ENCODE peak calls at places on chromosomes 13 and 19, in five cellular contexts. D is HepG2, S is HCT116, M is H1, P is K562. X is an unnamed sample.

GRCh38 chr19:29934781-29935180 is 7.3 kb upstream of the URI1 start:
- DNase-seq in D (no peak), P (no peak), M (no peak), S (no peak), X (no peak)

GRCh38 chr19:48878219-48879024 is 6.2 kb downstream of the PPP1R15A start:
- DNase-seq in P (peak), M (no peak), D (no peak), S (no peak), X (no peak)

GRCh38 chr19:1533510-1534150 is 9.8 kb downstream of the PLK5 start:
- DNase-seq in S (no peak), D (no peak), P (no peak), M (no peak), X (no peak)

GRCh38 chr13:43665388-43665787 is 121.4 kb downstream of the ENOX1 start:
- DNase-seq in S (no peak), P (no peak), D (no peak), M (no peak), X (no peak)

GRCh38 chr13:95145587-95145986 is 155.7 kb downstream of the ABCC4 start:
- DNase-seq in M (no peak), D (no peak), S (no peak), P (no peak), X (no peak)

GRCh38 chr19:55615553-55616394 is 8.6 kb downstream of the ZNF784 start:
- DNase-seq in D (no peak), M (no peak), S (no peak), P (no peak), X (no peak)

GRCh38 chr19:54937926-54938325 is 9.4 kb downstream of the NLRP7 start:
- DNase-seq in M (no peak), D (no peak), S (no peak), P (no peak), X (peak)

GRCh38 chr13:72648513-72649065 is 78.8 kb downstream of the MZT1 start:
- DNase-seq in D (no peak), S (peak), P (no peak), M (no peak), X (no peak)

GRCh38 chr13:111513766-111514611 is 193.5 kb downstream of the TEX29 start:
- DNase-seq in M (no peak), P (no peak), D (no peak), S (no peak), X (no peak)

GRCh38 chr19:3107658-3108057 is 13.5 kb downstream of the GNA11 start:
- DNase-seq in S (no peak), M (no peak), D (no peak), P (no peak), X (no peak)

GRCh38 chr19:45396389-45397260 is 8.2 kb downstream of the PPP1R13L start:
- DNase-seq in D (no peak), S (no peak), P (no peak), M (no peak), X (no peak)

GRCh38 chr13:53605306-53605705 is 576.7 kb downstream of the OLFM4 start:
- DNase-seq in P (no peak), S (no peak), D (no peak), M (no peak), X (no peak)

GRCh38 chr19:31301306-31301980 is 47.8 kb downstream of the TSHZ3 start:
- DNase-seq in P (no peak), S (no peak), D (no peak), M (no peak), X (no peak)

GRCh38 chr19:13964776-13965175 is 12.5 kb downstream of the DCAF15 start:
- DNase-seq in D (no peak), P (no peak), S (no peak), M (no peak), X (no peak)

GRCh38 chr13:114101831-114102520 is 30.4 kb downstream of the RASA3 start:
- DNase-seq in D (no peak), P (no peak), S (no peak), M (no peak), X (no peak)

GRCh38 chr19:2083174-2083854 is 12.8 kb downstream of the MOB3A start:
- DNase-seq in S (no peak), M (no peak), P (no peak), D (no peak), X (no peak)

GRCh38 chr19:42255766-42256750 is 1.1 kb upstream of the ERF start:
- DNase-seq in S (no peak), P (no peak), D (no peak), M (no peak), X (no peak)

GRCh38 chr13:98435356-98435755 is 141.6 kb downstream of the STK24 start:
- DNase-seq in D (no peak), S (no peak), P (no peak), M (no peak), X (no peak)

GRCh38 chr13:78022164-78022877 is 103.7 kb upstream of the EDNRB start:
- DNase-seq in S (no peak), P (no peak), D (no peak), M (no peak), X (peak)

GRCh38 chr13:21684576-21684975 is 13.7 kb downstream of the FGF9 start:
- DNase-seq in S (no peak), P (no peak), D (no peak), M (no peak), X (no peak)

DNA sequence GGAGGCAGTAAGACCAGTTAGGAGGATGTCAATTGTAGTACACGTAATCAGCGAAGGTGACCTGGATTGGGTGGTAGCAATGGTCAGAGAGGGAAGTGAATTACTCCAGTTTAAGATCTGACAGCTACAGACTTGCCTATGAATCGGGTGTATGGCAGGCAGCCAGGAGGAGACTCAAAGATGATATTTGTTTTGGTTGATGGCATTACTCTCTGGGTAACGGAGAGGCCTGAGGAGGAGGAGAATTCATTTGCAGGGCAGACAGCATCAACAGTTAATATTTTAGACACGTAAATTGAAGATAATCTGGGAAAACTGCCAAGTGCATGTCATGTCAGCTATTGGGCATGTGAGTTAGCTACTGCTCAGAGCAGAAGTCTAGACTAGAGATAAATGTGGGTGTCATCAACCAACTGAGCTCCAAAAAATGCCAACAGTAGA is 109.2 kb downstream of the SGCG start:
- DNase-seq in D (no peak), M (no peak), S (no peak), P (no peak), X (no peak)
- TF ChIP-seq SIN3A in D (no peak), M (no peak), S (no peak), P (no peak), X (no peak)

DNA sequence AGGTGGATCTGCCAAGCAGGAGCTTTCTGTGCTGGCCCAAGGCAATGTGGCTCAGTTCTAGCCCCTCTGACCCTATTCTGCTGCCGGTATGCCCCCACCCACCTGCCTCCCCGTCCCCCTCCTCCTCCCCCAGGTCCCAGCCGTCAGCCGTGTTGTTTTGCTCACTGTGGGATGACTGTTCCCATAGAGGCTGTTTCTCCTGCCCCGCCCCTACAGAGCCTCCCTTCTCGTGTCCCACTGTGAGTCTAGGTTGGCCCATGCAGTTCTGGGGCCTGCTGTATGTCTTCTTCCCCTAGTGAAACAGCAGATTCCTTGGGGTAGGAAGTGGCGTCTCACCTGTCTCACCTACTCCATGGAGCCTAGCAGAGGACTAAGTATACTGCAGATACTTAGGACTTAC is 48.8 kb downstream of the ATP11A start:
- DNase-seq in S (no peak), D (no peak), P (no peak), M (no peak), X (no peak)
- TF ChIP-seq SP1 in S (no peak), D (no peak), P (no peak), M (no peak), X (no peak)

DNA sequence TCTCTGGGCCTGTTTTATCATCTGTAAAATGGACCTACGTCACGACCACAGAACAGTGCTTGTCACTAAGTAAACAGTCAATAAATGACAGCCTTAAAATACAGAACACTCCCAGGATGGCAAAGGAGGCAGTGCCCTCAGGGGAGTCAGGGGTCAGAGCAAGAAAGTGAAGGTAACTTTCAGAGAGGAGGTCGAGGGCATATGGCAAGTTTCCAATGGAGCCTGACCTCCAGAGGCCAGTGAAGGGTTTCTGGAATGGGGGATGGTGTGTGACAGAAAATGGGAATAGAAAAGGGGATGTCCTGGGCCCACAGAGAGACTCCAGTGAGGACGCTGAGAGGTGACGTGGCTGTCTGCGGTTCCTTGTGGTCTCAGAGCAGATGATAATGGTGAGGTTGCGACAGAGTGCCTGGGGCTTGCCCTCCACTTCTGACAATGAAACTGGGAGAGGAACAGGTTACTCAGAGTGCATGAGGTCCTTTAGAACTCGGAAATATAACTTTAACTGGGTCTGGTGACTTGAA is 91.8 kb downstream of the UBL3 start:
- DNase-seq in M (no peak), P (peak), D (peak), S (no peak), X (peak)
- TF ChIP-seq SIN3A in M (no peak), P (no peak), D (no peak), S (no peak), X (no peak)

GRCh38 chr19:47071731-47072130 is 23.3 kb upstream of the TMEM160 start:
- DNase-seq in P (no peak), S (no peak), D (no peak), M (no peak), X (no peak)
- TF ChIP-seq SP1 in P (no peak), S (no peak), D (no peak), M (no peak), X (no peak)

DNA sequence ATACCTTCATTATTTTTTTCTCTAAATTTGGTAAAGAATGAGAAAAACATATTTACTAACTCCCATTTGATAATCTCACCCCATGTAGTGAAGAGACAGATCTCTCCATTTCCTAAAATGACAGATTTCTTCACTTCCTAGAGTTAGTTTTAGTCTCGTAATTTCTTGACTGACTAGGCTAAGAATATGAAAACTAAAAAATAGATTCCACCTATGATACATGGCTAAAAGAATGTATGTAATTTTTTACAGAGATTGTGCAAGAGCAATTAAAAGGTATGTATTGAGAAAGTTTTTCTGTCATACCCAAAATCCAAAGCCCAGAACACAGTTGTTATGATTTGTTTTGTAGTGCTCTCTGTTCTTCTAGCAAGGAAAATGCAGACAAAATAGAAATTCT is 9.5 kb downstream of the NALCN start:
- DNase-seq in D (no peak), S (no peak), M (no peak), P (no peak), X (no peak)
- TF ChIP-seq SIN3A in D (no peak), S (no peak), M (no peak), P (no peak), X (no peak)

DNA sequence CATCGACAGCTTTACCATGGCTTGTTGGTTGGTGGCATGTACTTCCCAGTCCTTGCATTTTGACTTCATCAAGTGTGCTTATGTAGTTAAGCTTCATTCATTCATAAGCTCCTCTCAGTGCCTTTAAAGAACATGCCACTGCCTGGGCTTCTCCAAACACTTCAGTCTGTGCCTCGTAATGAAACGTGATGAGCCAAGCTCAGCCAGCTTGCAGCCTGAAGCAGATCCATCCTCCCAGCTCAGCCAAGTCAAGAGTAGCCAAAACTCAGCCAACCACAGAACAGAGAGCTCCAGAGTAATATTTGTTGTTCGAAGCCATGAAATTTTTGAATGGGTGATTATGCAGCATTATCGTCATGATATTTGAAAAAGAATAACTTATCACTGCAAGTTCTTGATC is 989.7 kb downstream of the EFNB2 start:
- DNase-seq in D (no peak), S (no peak), P (no peak), M (no peak), X (no peak)
- TF ChIP-seq SP1 in D (no peak), S (no peak), P (no peak), M (no peak), X (no peak)

GRCh38 chr13:28529836-28530235 is 34.9 kb upstream of the FLT1 start:
- DNase-seq in S (no peak), P (no peak), M (no peak), D (no peak), X (no peak)

GRCh38 chr13:28530729-28531194 is 35.8 kb upstream of the FLT1 start:
- DNase-seq in S (no peak), P (no peak), M (no peak), D (no peak), X (no peak)

GRCh38 chr13:28531956-28532225 is 37.0 kb upstream of the FLT1 start:
- DNase-seq in P (no peak), D (no peak), S (no peak), M (no peak), X (no peak)

GRCh38 chr13:28532226-28533048 is 37.5 kb upstream of the FLT1 start:
- DNase-seq in S (no peak), M (no peak), D (no peak), P (peak), X (no peak)

DNA sequence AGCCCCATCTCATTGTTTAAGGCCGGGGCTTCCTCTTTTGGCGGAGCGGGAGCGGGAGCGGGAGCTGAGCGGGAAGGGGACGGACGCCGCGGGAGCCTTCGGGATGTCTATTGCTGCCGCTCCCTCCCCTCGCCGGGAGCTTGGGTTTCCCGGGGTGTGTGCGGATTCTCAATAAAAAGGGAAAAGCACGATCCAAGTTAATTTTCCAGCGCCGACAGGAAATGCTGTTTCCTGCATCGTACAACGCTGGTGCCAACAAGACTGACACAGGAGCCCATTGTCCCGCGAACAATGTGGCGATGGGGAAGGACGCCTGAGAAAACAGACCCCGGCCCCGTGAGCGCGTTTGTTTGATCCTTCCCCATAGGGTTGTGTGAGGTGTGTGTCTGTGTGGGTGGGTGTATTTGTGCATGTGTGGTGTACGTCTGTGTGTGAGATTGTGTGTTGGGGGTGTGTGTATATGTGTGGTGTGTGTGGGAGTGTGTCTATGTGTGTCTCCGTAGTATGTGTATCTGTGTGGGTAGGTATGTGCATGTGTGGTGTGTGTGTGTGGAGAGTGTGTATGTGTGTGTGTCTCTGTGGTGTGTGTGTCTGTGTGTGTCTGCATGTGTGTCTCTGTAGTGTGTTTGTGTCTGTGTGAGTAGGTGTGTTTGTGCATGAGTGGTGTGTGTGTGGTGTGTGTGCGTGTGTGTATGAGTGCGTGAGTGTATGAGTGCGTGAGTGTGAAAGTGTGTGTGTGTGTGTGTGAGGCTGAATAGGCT is 36.4 kb upstream of the FLT1 start:
- DNase-seq in D (no peak), P (no peak), M (peak), S (no peak), X (no peak)
- TF ChIP-seq SIN3A in D (no peak), P (no peak), M (peak), S (no peak), X (no peak)

GRCh38 chr19:19471682-19472081 is 43.7 kb downstream of the TSSK6 start:
- DNase-seq in S (no peak), D (no peak), P (no peak), M (no peak), X (no peak)

GRCh38 chr19:19466201-19466600 is 49.1 kb downstream of the TSSK6 start:
- DNase-seq in D (no peak), M (no peak), S (no peak), P (no peak), X (no peak)

GRCh38 chr19:19470579-19470978 is 44.8 kb downstream of the TSSK6 start:
- DNase-seq in D (no peak), P (no peak), S (no peak), M (no peak), X (no peak)

GRCh38 chr19:19465436-19466070 is 49.8 kb downstream of the TSSK6 start:
- DNase-seq in P (no peak), D (no peak), S (no peak), M (no peak), X (no peak)

GRCh38 chr19:19468424-19469050 is 46.8 kb downstream of the TSSK6 start:
- DNase-seq in M (no peak), P (no peak), D (no peak), S (no peak), X (no peak)
- TF ChIP-seq SP1 in M (no peak), P (no peak), D (no peak), S (no peak), X (no peak)

DNA sequence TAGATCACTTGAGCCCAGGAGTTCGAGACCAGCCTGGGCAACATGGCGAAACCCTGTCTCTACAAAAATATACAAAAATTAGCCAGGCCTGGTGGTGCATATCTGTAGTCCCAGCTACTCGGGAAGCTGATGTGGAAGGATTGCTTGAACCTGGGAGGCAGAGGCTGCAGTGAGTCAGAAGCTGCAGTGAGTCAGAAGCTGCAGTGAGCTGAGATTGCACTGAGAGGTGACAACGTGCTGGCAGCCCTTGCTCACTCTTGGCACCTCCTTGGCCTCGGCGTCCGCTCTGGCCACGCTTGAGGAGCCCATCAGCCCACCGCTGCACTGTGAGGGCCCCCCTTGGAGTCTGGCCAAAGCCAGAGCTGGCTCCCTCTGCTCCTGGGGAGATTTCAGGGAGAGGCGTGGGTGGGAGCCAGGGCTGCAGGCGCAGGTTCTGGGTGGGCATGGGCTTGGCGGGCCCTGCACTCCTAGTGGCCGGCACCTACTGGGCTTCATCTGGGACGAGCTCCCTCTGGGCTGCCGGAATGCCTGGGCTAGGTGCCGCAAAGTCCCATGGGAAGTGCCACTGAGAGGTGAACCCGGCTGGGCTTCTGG is 39.5 kb upstream of the RPL21 start:
- DNase-seq in S (peak), P (no peak), M (no peak), D (no peak), X (no peak)
- TF ChIP-seq SIN3A in S (no peak), P (no peak), M (no peak), D (no peak), X (no peak)

X was measured in GM12878.